ENCODE peak calls at places on chromosome 14, in nine cellular contexts. One of them, this sample, is unnamed.

GRCh38 chr14:94077823-94078222 is 3.2 kb downstream of the DDX24 start:
- DNase-seq in lower leg skin: no peak
- DNase-seq in ovary: no peak
- DNase-seq in HepG2: no peak
- DNase-seq in Peyer's patch: no peak
- DNase-seq in gastrocnemius medialis: no peak
- DNase-seq in NB4: no peak
- DNase-seq in heart left ventricle: no peak
- DNase-seq in esophagus squamous epithelium: no peak
- DNase-seq in this sample: no peak

GRCh38 chr14:38138581-38139138 is 69.0 kb upstream of the SSTR1 start:
- DNase-seq in gastrocnemius medialis: no peak
- DNase-seq in NB4: peak
- DNase-seq in heart left ventricle: no peak
- DNase-seq in HepG2: no peak
- DNase-seq in Peyer's patch: no peak
- DNase-seq in lower leg skin: no peak
- DNase-seq in ovary: no peak
- DNase-seq in esophagus squamous epithelium: no peak
- DNase-seq in this sample: no peak

GRCh38 chr14:89574420-89574819 is 157.4 kb upstream of the FOXN3 start:
- DNase-seq in Peyer's patch: no peak
- DNase-seq in ovary: no peak
- DNase-seq in lower leg skin: no peak
- DNase-seq in gastrocnemius medialis: no peak
- DNase-seq in esophagus squamous epithelium: no peak
- DNase-seq in HepG2: no peak
- DNase-seq in NB4: no peak
- DNase-seq in heart left ventricle: no peak
- DNase-seq in this sample: no peak

GRCh38 chr14:65141523-65141922 is 39.2 kb upstream of the MAX start:
- DNase-seq in Peyer's patch: no peak
- DNase-seq in lower leg skin: no peak
- DNase-seq in heart left ventricle: no peak
- DNase-seq in esophagus squamous epithelium: no peak
- DNase-seq in ovary: no peak
- DNase-seq in NB4: no peak
- DNase-seq in gastrocnemius medialis: no peak
- DNase-seq in HepG2: no peak
- DNase-seq in this sample: no peak

GRCh38 chr14:21768116-21768874 is 94.7 kb upstream of the OR4E1 start:
- DNase-seq in ovary: no peak
- DNase-seq in NB4: peak
- DNase-seq in esophagus squamous epithelium: no peak
- DNase-seq in HepG2: peak
- DNase-seq in gastrocnemius medialis: no peak
- DNase-seq in Peyer's patch: no peak
- DNase-seq in heart left ventricle: no peak
- DNase-seq in lower leg skin: no peak
- DNase-seq in this sample: no peak

GRCh38 chr14:68783408-68784297 is 9.2 kb downstream of the ZFP36L1 start:
- DNase-seq in NB4: no peak
- DNase-seq in esophagus squamous epithelium: no peak
- DNase-seq in HepG2: peak
- DNase-seq in lower leg skin: no peak
- DNase-seq in Peyer's patch: no peak
- DNase-seq in ovary: no peak
- DNase-seq in heart left ventricle: peak
- DNase-seq in gastrocnemius medialis: no peak
- DNase-seq in this sample: peak

GRCh38 chr14:22973217-22974032 is 8.9 kb downstream of the AJUBA start:
- DNase-seq in NB4: peak
- DNase-seq in gastrocnemius medialis: no peak
- DNase-seq in Peyer's patch: no peak
- DNase-seq in lower leg skin: peak
- DNase-seq in esophagus squamous epithelium: no peak
- DNase-seq in HepG2: peak
- DNase-seq in heart left ventricle: no peak
- DNase-seq in ovary: no peak
- DNase-seq in this sample: no peak

GRCh38 chr14:48748151-48748550 is 838.0 kb downstream of the RPS29 start:
- DNase-seq in gastrocnemius medialis: no peak
- DNase-seq in ovary: no peak
- DNase-seq in HepG2: no peak
- DNase-seq in heart left ventricle: no peak
- DNase-seq in lower leg skin: no peak
- DNase-seq in esophagus squamous epithelium: no peak
- DNase-seq in Peyer's patch: no peak
- DNase-seq in NB4: no peak
- DNase-seq in this sample: no peak

GRCh38 chr14:77593501-77593911 is 22.9 kb downstream of the SPTLC2 start:
- DNase-seq in esophagus squamous epithelium: no peak
- DNase-seq in lower leg skin: no peak
- DNase-seq in ovary: no peak
- DNase-seq in heart left ventricle: no peak
- DNase-seq in HepG2: no peak
- DNase-seq in Peyer's patch: no peak
- DNase-seq in NB4: peak
- DNase-seq in gastrocnemius medialis: no peak
- DNase-seq in this sample: no peak

GRCh38 chr14:63468273-63468672 is 74.9 kb downstream of the PPP2R5E start:
- DNase-seq in HepG2: no peak
- DNase-seq in NB4: no peak
- DNase-seq in lower leg skin: no peak
- DNase-seq in Peyer's patch: no peak
- DNase-seq in heart left ventricle: no peak
- DNase-seq in gastrocnemius medialis: no peak
- DNase-seq in esophagus squamous epithelium: no peak
- DNase-seq in ovary: no peak
- DNase-seq in this sample: no peak

GRCh38 chr14:101185081-101185835 is 281.7 kb upstream of the RTL1 start:
- DNase-seq in NB4: no peak
- DNase-seq in lower leg skin: no peak
- DNase-seq in gastrocnemius medialis: no peak
- DNase-seq in Peyer's patch: no peak
- DNase-seq in heart left ventricle: no peak
- DNase-seq in ovary: no peak
- DNase-seq in esophagus squamous epithelium: no peak
- DNase-seq in HepG2: no peak
- DNase-seq in this sample: peak

GRCh38 chr14:52596320-52596719 is 43.7 kb downstream of the GPR137C start:
- DNase-seq in gastrocnemius medialis: no peak
- DNase-seq in HepG2: peak
- DNase-seq in NB4: no peak
- DNase-seq in Peyer's patch: no peak
- DNase-seq in esophagus squamous epithelium: no peak
- DNase-seq in heart left ventricle: no peak
- DNase-seq in ovary: no peak
- DNase-seq in lower leg skin: no peak
- DNase-seq in this sample: no peak

GRCh38 chr14:37263656-37264236 is 66.0 kb downstream of the MIPOL1 start:
- DNase-seq in gastrocnemius medialis: no peak
- DNase-seq in esophagus squamous epithelium: no peak
- DNase-seq in lower leg skin: no peak
- DNase-seq in ovary: no peak
- DNase-seq in heart left ventricle: no peak
- DNase-seq in HepG2: no peak
- DNase-seq in NB4: no peak
- DNase-seq in Peyer's patch: no peak
- DNase-seq in this sample: no peak

GRCh38 chr14:25009891-25010290 is 40.1 kb downstream of the STXBP6 start:
- DNase-seq in esophagus squamous epithelium: no peak
- DNase-seq in NB4: no peak
- DNase-seq in HepG2: peak
- DNase-seq in gastrocnemius medialis: no peak
- DNase-seq in heart left ventricle: no peak
- DNase-seq in lower leg skin: no peak
- DNase-seq in Peyer's patch: no peak
- DNase-seq in ovary: no peak
- DNase-seq in this sample: no peak

GRCh38 chr14:61285364-61285763 is 4.2 kb upstream of the TMEM30B start:
- DNase-seq in ovary: no peak
- DNase-seq in NB4: no peak
- DNase-seq in heart left ventricle: no peak
- DNase-seq in Peyer's patch: no peak
- DNase-seq in HepG2: no peak
- DNase-seq in esophagus squamous epithelium: no peak
- DNase-seq in gastrocnemius medialis: no peak
- DNase-seq in lower leg skin: no peak
- DNase-seq in this sample: no peak

GRCh38 chr14:24179961-24180726 is 8.3 kb downstream of the REC8 start:
- DNase-seq in ovary: no peak
- DNase-seq in esophagus squamous epithelium: no peak
- DNase-seq in lower leg skin: no peak
- DNase-seq in NB4: no peak
- DNase-seq in Peyer's patch: no peak
- DNase-seq in gastrocnemius medialis: no peak
- DNase-seq in HepG2: no peak
- DNase-seq in heart left ventricle: no peak
- DNase-seq in this sample: no peak

GRCh38 chr14:97179573-97179972 is 382.4 kb downstream of the VRK1 start:
- DNase-seq in HepG2: no peak
- DNase-seq in NB4: peak
- DNase-seq in ovary: no peak
- DNase-seq in lower leg skin: no peak
- DNase-seq in esophagus squamous epithelium: no peak
- DNase-seq in Peyer's patch: no peak
- DNase-seq in gastrocnemius medialis: no peak
- DNase-seq in heart left ventricle: no peak
- DNase-seq in this sample: no peak

GRCh38 chr14:97180304-97181200 is 383.4 kb downstream of the VRK1 start:
- DNase-seq in NB4: peak
- DNase-seq in heart left ventricle: no peak
- DNase-seq in HepG2: peak
- DNase-seq in gastrocnemius medialis: no peak
- DNase-seq in ovary: no peak
- DNase-seq in esophagus squamous epithelium: no peak
- DNase-seq in Peyer's patch: no peak
- DNase-seq in lower leg skin: no peak
- DNase-seq in this sample: no peak

GRCh38 chr14:97187916-97188315 is 390.7 kb downstream of the VRK1 start:
- DNase-seq in lower leg skin: no peak
- DNase-seq in gastrocnemius medialis: no peak
- DNase-seq in ovary: no peak
- DNase-seq in Peyer's patch: no peak
- DNase-seq in esophagus squamous epithelium: no peak
- DNase-seq in NB4: no peak
- DNase-seq in HepG2: no peak
- DNase-seq in heart left ventricle: no peak
- DNase-seq in this sample: no peak

GRCh38 chr14:97185186-97185585 is 388.0 kb downstream of the VRK1 start:
- DNase-seq in esophagus squamous epithelium: no peak
- DNase-seq in lower leg skin: no peak
- DNase-seq in ovary: no peak
- DNase-seq in heart left ventricle: no peak
- DNase-seq in Peyer's patch: no peak
- DNase-seq in NB4: peak
- DNase-seq in HepG2: no peak
- DNase-seq in gastrocnemius medialis: no peak
- DNase-seq in this sample: no peak
- TF ChIP-seq CTCF in esophagus squamous epithelium: no peak
- TF ChIP-seq CTCF in lower leg skin: no peak
- TF ChIP-seq CTCF in ovary: no peak
- TF ChIP-seq CTCF in heart left ventricle: no peak
- TF ChIP-seq CTCF in Peyer's patch: peak
- TF ChIP-seq CTCF in NB4: peak
- TF ChIP-seq CTCF in HepG2: peak
- TF ChIP-seq CTCF in gastrocnemius medialis: no peak
- TF ChIP-seq CTCF in this sample: no peak

GRCh38 chr14:91875515-91876286 is 8.4 kb upstream of the TC2N start:
- DNase-seq in ovary: no peak
- DNase-seq in NB4: no peak
- DNase-seq in heart left ventricle: no peak
- DNase-seq in esophagus squamous epithelium: no peak
- DNase-seq in Peyer's patch: no peak
- DNase-seq in lower leg skin: no peak
- DNase-seq in gastrocnemius medialis: no peak
- DNase-seq in HepG2: peak
- DNase-seq in this sample: no peak
- TF ChIP-seq POLR2A in ovary: no peak
- TF ChIP-seq POLR2A in NB4: no peak
- TF ChIP-seq POLR2A in heart left ventricle: no peak
- TF ChIP-seq POLR2A in esophagus squamous epithelium: no peak
- TF ChIP-seq POLR2A in Peyer's patch: no peak
- TF ChIP-seq POLR2A in lower leg skin: no peak
- TF ChIP-seq POLR2A in gastrocnemius medialis: no peak
- TF ChIP-seq POLR2A in HepG2: no peak
- TF ChIP-seq POLR2A in this sample: no peak

DNA sequence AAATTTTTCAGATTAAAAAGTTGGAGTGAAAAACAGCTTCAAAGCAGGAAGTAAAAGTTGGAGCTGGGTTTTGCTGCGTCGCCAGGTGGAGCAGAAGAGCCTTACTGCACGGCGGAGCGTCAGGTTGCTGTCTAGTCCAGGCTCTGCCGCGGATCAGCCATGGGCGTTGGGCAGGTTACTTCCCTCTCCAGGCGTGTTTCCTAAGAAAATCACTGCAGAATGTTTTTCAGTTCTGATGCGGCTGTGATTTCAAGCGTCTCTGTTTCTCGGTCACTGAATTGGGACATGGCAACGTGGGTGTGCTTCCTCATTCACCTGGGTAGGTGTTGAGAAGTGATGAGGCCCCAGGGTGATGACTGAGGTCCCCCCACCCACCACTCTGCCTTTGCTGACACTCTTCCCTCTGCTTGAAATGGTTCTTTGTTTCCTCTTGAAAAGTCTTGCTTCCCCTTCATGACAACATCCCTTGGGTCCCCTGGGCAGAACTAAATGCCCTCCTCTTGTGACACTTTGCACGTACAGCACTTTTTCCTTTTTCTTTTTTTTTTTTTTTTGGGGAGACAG is 7.6 kb downstream of the EVL start:
- DNase-seq in lower leg skin: peak
- DNase-seq in esophagus squamous epithelium: no peak
- DNase-seq in heart left ventricle: no peak
- DNase-seq in HepG2: no peak
- DNase-seq in ovary: no peak
- DNase-seq in Peyer's patch: peak
- DNase-seq in gastrocnemius medialis: no peak
- DNase-seq in NB4: peak
- DNase-seq in this sample: peak
- TF ChIP-seq CTCF in lower leg skin: no peak
- TF ChIP-seq CTCF in esophagus squamous epithelium: peak
- TF ChIP-seq CTCF in heart left ventricle: no peak
- TF ChIP-seq CTCF in HepG2: no peak
- TF ChIP-seq CTCF in ovary: no peak
- TF ChIP-seq CTCF in Peyer's patch: peak
- TF ChIP-seq CTCF in gastrocnemius medialis: no peak
- TF ChIP-seq CTCF in NB4: no peak
- TF ChIP-seq CTCF in this sample: peak

DNA sequence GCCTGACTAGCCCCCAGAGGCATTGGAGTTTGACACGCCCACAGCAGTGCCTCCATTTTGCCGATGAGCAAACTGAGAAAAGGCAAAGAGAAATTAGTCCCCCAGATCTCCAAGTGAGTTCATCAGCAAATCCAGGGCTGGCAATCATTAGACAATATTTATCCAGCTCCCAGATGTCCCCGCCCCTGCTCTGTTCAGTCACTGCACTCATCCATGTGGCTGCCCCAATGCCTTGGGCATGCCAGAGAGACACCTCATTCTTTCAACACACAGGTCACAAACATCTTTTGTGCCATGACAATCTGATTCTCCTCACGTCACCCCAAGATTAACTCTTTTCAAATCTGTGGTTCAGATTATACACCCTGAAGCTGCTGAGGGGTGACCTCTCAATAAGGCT is 43.5 kb downstream of the DPF3 start:
- DNase-seq in HepG2: peak
- DNase-seq in gastrocnemius medialis: no peak
- DNase-seq in heart left ventricle: no peak
- DNase-seq in ovary: no peak
- DNase-seq in NB4: no peak
- DNase-seq in Peyer's patch: no peak
- DNase-seq in esophagus squamous epithelium: no peak
- DNase-seq in lower leg skin: no peak
- DNase-seq in this sample: no peak
- TF ChIP-seq POLR2A in HepG2: no peak
- TF ChIP-seq POLR2A in gastrocnemius medialis: no peak
- TF ChIP-seq POLR2A in heart left ventricle: no peak
- TF ChIP-seq POLR2A in ovary: no peak
- TF ChIP-seq POLR2A in NB4: no peak
- TF ChIP-seq POLR2A in Peyer's patch: no peak
- TF ChIP-seq POLR2A in esophagus squamous epithelium: no peak
- TF ChIP-seq POLR2A in lower leg skin: no peak
- TF ChIP-seq POLR2A in this sample: no peak